ENCODE peak calls at places on chromosomes 7 and 10, in seven cellular contexts. J, I, A, X, Y, V and Q are unnamed samples.

GRCh38 chr10:85612833-85613232 is 753.8 kb downstream of the GRID1 start:
- DNase-seq in I (peak), A (no peak), V (no peak), Y (no peak), J (no peak), X (no peak), Q (peak)

GRCh38 chr7:112504093-112504695 is 23.4 kb downstream of the LSMEM1 start:
- DNase-seq in I (no peak), V (no peak), X (no peak), A (no peak), J (no peak), Y (no peak), Q (no peak)

GRCh38 chr7:2876031-2876862 is 32.1 kb upstream of the GNA12 start:
- DNase-seq in V (no peak), Y (no peak), A (peak), J (peak), X (peak), I (no peak), Q (peak)

GRCh38 chr10:80760914-80761371 is 223.2 kb downstream of the SH2D4B start:
- DNase-seq in J (no peak), A (no peak), Y (no peak), X (peak), V (no peak), I (no peak), Q (no peak)

GRCh38 chr7:101087334-101088068 is 2.2 kb downstream of the TRIM56 start:
- DNase-seq in A (no peak), Y (no peak), X (no peak), V (no peak), I (no peak), J (no peak), Q (no peak)

GRCh38 chr10:70162892-70163201 is 7.5 kb downstream of the SAR1A start:
- DNase-seq in J (peak), A (no peak), Y (no peak), V (no peak), X (no peak), I (no peak), Q (no peak)

GRCh38 chr10:3530346-3531096 is 254.5 kb downstream of the KLF6 start:
- DNase-seq in V (no peak), A (peak), I (no peak), X (peak), J (no peak), Y (no peak), Q (no peak)

GRCh38 chr10:29618341-29619171 is 16.2 kb downstream of the SVIL start:
- DNase-seq in J (peak), Y (no peak), V (no peak), I (no peak), X (peak), A (peak), Q (peak)

GRCh38 chr7:91351374-91351773 is 87.1 kb downstream of the FZD1 start:
- DNase-seq in I (no peak), Y (no peak), X (no peak), V (no peak), J (peak), A (peak), Q (no peak)

GRCh38 chr7:119421657-119422056 is 851.3 kb upstream of the KCND2 start:
- DNase-seq in X (no peak), J (no peak), I (no peak), Y (no peak), A (no peak), V (no peak), Q (no peak)

GRCh38 chr7:44616545-44616944 is 10.1 kb downstream of the OGDH start:
- DNase-seq in X (no peak), Y (no peak), V (no peak), J (no peak), A (no peak), I (no peak), Q (no peak)

GRCh38 chr7:140232959-140233649 is 56.3 kb upstream of the KDM7A start:
- DNase-seq in A (no peak), V (no peak), X (peak), I (no peak), Y (no peak), J (no peak), Q (no peak)

GRCh38 chr10:75398630-75399460 is 2.7 kb downstream of the ZNF503 start:
- DNase-seq in I (peak), Y (peak), X (no peak), J (peak), A (no peak), V (no peak), Q (peak)

DNA sequence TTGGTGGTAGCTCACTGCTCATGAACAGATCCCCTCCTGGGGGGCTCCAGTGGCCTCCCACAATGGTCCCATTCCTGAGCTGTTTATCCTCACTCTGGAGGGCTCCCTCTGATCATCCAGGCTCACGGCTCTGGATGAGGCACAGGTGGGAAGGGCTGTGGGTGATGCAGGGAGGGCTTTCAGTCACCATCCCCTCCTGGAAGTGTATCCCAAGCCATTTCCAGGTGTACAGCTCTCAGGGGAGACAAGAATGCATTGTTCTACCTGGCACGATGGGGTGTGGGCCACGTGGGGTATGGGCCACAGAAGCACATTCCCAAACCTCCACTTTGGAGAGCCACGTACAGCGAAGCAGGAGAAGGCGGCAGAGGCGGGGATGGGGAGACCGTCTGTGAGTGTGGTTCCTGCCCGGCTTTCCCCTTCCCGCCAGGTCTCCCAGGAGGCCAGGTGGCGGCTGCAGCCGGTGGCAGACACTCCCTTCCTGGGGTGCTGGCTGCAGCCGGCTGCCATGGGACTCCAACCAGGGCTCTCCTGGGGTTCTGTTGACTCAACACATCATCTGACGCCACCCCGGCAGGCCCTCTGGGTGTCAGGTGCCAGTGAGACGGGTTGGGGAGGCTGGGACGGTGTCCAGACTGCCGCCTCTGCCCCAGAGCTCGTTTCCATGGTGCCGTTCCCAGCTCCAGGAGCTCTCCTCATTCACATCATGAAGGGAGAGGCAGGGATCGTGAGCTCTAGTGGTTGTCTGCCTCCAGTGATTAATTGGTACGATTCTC is 169.7 kb upstream of the RHEB start:
- DNase-seq in X (no peak), A (no peak), V (no peak), I (no peak), Y (no peak), J (no peak), Q (no peak)
- H3K4me2 ChIP-seq in X (no peak), A (no peak), V (no peak), I (no peak), Y (no peak), J (no peak), Q (no peak)

GRCh38 chr7:50706469-50706937 is 76.2 kb downstream of the GRB10 start:
- DNase-seq in V (no peak), Y (no peak), A (no peak), X (peak), I (no peak), J (no peak), Q (no peak)
- H3K18ac ChIP-seq in V (no peak), Y (no peak), A (no peak), X (no peak), I (no peak), J (no peak), Q (no peak)

DNA sequence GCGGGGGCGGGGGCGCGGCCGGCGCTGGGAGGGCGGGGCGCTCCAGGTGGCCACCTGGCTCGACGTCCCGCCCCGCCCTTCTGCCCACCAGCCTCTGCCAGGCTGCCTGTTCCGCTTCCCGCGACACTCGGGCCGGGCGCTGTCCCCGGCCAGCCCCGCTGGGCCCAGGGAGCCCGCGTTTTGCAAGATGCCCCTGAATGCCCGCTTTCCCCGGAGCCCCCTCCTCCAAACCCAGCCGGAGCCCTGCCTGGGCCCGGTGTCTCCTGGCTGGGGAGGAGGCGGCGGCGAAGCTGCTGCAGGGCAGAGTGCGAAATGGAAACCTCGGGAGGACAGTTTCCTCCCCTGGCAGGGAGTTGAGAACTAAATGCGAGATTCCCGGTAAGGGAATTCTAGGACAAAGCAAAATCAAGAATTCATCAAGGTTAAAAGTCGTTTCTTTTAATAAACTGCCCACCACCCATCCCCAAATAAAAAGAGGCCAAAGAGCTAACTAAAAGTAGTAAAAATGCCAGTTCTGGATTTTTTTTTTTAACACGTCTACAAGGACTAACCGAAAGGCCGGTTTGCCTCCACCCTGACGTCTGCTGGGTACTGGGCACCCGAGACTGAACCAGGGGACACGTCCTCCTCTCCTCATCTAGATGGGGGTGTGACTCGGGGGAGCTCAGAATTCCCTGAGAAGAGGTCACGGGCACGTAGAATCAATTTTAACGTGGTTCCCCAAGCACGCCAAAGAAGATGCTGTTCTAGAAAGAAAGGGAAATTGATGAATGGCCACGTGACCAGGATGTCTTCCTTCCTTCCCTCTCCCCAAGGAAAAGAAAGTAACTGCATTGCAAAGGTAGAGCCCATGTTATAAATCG is 200.4 kb upstream of the NFE2L3 start:
- DNase-seq in A (no peak), X (no peak), Y (peak), I (peak), J (peak), V (no peak), Q (peak)
- H3K4me2 ChIP-seq in A (peak), X (peak), Y (peak), I (peak), J (peak), V (peak), Q (peak)

DNA sequence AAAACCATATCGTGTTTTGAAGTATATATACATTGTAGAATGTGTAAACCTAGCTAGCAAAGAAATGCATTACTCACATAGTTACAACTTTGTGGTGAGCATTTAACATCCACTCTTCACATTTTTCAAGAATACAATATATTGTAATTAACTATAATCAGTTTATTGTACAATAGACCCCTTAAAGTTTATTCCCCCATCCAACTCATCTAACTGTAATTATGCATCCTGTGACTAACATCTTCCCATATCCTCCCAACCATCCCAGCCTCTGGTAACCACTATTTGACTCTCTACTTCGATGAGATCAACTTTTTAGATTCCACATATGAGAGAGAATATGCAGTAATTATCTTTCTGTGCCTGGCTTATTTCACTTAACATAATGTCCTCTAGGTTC is 526.4 kb downstream of the KIF20B start:
- DNase-seq in V (no peak), A (no peak), I (no peak), J (no peak), X (no peak), Y (no peak), Q (no peak)
- H3K18ac ChIP-seq in V (no peak), A (no peak), I (no peak), J (no peak), X (no peak), Y (no peak), Q (no peak)

GRCh38 chr10:79344502-79345195 is 2.6 kb upstream of the PPIF start:
- DNase-seq in Y (no peak), I (no peak), A (no peak), V (no peak), J (no peak), X (peak), Q (no peak)
- H3K4me2 ChIP-seq in Y (no peak), I (no peak), A (no peak), V (no peak), J (no peak), X (no peak), Q (no peak)